ENCODE peak calls at places on chromosomes 5 and 9, in eight cellular contexts. S is sigmoid colon, N is heart left ventricle, D is uterus, R is A549, Z is adrenal gland, C is breast epithelium, J is endothelial cell of umbilical vein. A is an unnamed sample. For H3K9me3, the result is how much of the 10 kb centered on the place peaks cover.

GRCh38 chr9:112327718-112328450 is 5.5 kb downstream of the PTBP3 start:
- DNase-seq in S (no peak), N (no peak), Z (no peak), R (no peak), J (peak), D (no peak), C (no peak), A (no peak)

GRCh38 chr5:6766558-6767191 is 53.4 kb downstream of the TENT4A start:
- DNase-seq in J (peak), Z (peak), C (peak), R (peak), D (peak), N (peak), S (peak), A (peak)

GRCh38 chr9:74100042-74100441 is 397.1 kb upstream of the RORB start:
- DNase-seq in S (no peak), R (no peak), Z (no peak), J (no peak), C (no peak), D (no peak), N (no peak), A (no peak)

GRCh38 chr9:17669206-17669605 is 90.3 kb downstream of the SH3GL2 start:
- DNase-seq in S (no peak), R (no peak), D (no peak), Z (no peak), C (no peak), J (no peak), N (no peak), A (no peak)

GRCh38 chr5:27315541-27316282 is 277.3 kb upstream of the CDH9 start:
- DNase-seq in Z (no peak), N (no peak), R (no peak), D (no peak), J (no peak), C (no peak), S (no peak), A (no peak)

GRCh38 chr9:14303110-14303509 is 10.8 kb downstream of the NFIB start:
- DNase-seq in J (no peak), D (no peak), Z (no peak), N (no peak), R (no peak), S (no peak), C (no peak), A (no peak)

GRCh38 chr9:33288828-33289483 is 1.4 kb upstream of the NFX1 start:
- DNase-seq in S (peak), D (peak), R (no peak), N (peak), J (no peak), C (no peak), Z (peak), A (peak)

GRCh38 chr9:12166511-12166910 is 526.7 kb upstream of the TYRP1 start:
- DNase-seq in C (no peak), R (no peak), S (no peak), D (no peak), N (no peak), J (no peak), Z (no peak), A (no peak)

GRCh38 chr5:172106511-172107356 is 81.3 kb downstream of the STK10 start:
- DNase-seq in Z (peak), N (peak), J (peak), S (peak), D (peak), R (peak), C (no peak), A (no peak)

GRCh38 chr9:81578606-81579005 is 110.7 kb downstream of the TLE1 start:
- DNase-seq in N (no peak), J (no peak), R (no peak), Z (no peak), C (no peak), S (no peak), D (no peak), A (no peak)

GRCh38 chr9:120711841-120712538 is 2.3 kb downstream of the MEGF9 start:
- DNase-seq in D (no peak), N (no peak), J (no peak), Z (no peak), R (no peak), C (no peak), S (no peak), A (no peak)

GRCh38 chr5:143488372-143488771 is 84.9 kb upstream of the NR3C1 start:
- DNase-seq in S (no peak), R (no peak), J (no peak), Z (no peak), C (no peak), N (no peak), D (no peak), A (peak)

GRCh38 chr5:77087484-77088291 is 603 bp upstream of the ZBED3 start:
- DNase-seq in C (no peak), N (peak), R (no peak), Z (peak), S (no peak), D (no peak), J (peak), A (peak)

GRCh38 chr9:15276328-15276969 is 30.6 kb downstream of the TTC39B start:
- DNase-seq in D (no peak), J (no peak), Z (no peak), S (no peak), C (no peak), R (no peak), N (no peak), A (no peak)

GRCh38 chr9:107358867-107359440 is 75.9 kb downstream of the RAD23B start:
- DNase-seq in R (no peak), S (no peak), C (no peak), D (no peak), Z (peak), N (no peak), J (no peak), A (no peak)

GRCh38 chr9:71719585-71719984 is 48.7 kb downstream of the CEMIP2 start:
- DNase-seq in J (no peak), N (no peak), S (no peak), R (no peak), Z (no peak), D (no peak), C (no peak), A (no peak)

GRCh38 chr9:120265791-120266190 is 314.2 kb downstream of the CDK5RAP2 start:
- DNase-seq in C (no peak), D (no peak), R (no peak), S (no peak), N (peak), Z (no peak), J (no peak), A (peak)

GRCh38 chr5:91074615-91075014 is 308.5 kb downstream of the ARRDC3 start:
- DNase-seq in N (no peak), S (no peak), Z (no peak), D (no peak), J (no peak), R (no peak), C (no peak), A (no peak)

GRCh38 chr5:140242890-140243585 is 59.9 kb downstream of the PFDN1 start:
- DNase-seq in S (no peak), J (no peak), R (no peak), Z (peak), N (peak), C (no peak), D (peak), A (no peak)

GRCh38 chr5:140243855-140244254 is 59.0 kb downstream of the PFDN1 start:
- DNase-seq in N (no peak), C (no peak), D (no peak), J (no peak), Z (peak), R (no peak), S (peak), A (peak)

GRCh38 chr5:140240987-140241706 is 61.8 kb downstream of the PFDN1 start:
- DNase-seq in D (peak), J (peak), Z (peak), C (peak), S (peak), N (peak), R (peak), A (peak)

GRCh38 chr5:140239939-140240700 is 62.8 kb downstream of the PFDN1 start:
- DNase-seq in C (no peak), J (peak), Z (peak), S (peak), N (peak), D (peak), R (peak), A (peak)

GRCh38 chr5:140242099-140242498 is 60.8 kb downstream of the PFDN1 start:
- DNase-seq in R (no peak), C (no peak), Z (no peak), N (no peak), J (no peak), S (no peak), D (no peak), A (no peak)
- TF ChIP-seq CTCF in R (no peak), C (no peak), Z (no peak), N (no peak), J (no peak), S (no peak), D (no peak), A (peak)

DNA sequence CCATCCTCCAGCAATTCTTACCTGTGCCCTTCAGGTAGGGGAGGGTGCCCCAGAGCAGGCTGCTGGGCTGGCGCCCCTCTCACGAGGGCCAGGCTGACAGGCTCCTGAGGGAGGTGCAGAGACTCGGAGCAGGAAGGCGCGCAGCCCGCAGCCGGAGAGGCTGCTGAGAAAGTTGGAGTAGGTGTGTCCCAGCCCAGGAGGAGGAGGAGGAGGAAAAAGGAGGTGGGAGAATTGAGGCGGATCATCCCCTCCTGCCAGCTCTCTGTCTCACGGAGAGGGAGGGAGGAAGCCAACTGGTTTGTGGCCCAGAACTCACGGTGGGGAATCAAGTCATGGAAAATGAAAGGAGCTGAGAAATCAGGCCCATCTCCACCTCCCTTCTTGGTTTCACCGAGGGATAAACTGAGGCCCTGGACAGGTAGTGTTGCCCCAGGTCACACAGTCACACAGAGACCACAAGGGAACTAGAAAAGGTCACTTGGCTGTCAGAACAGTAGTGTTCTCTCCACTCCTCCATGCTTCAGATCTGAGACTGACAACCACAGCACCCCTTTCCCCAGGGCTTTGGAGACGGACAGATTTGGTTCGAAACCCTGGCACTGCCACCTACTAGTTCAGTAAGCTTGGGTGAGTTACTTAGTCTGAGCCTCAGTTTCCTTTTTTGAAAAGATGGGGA is at the start of gene FAT2:
- DNase-seq in Z (no peak), C (peak), R (no peak), N (no peak), J (no peak), D (no peak), S (no peak), A (no peak)
- TF ChIP-seq POLR2A in Z (no peak), C (no peak), R (no peak), N (no peak), J (no peak), D (no peak), S (no peak), A (no peak)

GRCh38 chr5:133698259-133698554 is 85.9 kb upstream of the FSTL4 start:
- DNase-seq in R (no peak), J (no peak), S (no peak), C (no peak), N (no peak), D (no peak), Z (no peak), A (no peak)
- H3K9me3 ChIP-seq in R (under half), J (under half), S (under half), C (under half), N (under half), D (under half), Z (under half), A (under half)

DNA sequence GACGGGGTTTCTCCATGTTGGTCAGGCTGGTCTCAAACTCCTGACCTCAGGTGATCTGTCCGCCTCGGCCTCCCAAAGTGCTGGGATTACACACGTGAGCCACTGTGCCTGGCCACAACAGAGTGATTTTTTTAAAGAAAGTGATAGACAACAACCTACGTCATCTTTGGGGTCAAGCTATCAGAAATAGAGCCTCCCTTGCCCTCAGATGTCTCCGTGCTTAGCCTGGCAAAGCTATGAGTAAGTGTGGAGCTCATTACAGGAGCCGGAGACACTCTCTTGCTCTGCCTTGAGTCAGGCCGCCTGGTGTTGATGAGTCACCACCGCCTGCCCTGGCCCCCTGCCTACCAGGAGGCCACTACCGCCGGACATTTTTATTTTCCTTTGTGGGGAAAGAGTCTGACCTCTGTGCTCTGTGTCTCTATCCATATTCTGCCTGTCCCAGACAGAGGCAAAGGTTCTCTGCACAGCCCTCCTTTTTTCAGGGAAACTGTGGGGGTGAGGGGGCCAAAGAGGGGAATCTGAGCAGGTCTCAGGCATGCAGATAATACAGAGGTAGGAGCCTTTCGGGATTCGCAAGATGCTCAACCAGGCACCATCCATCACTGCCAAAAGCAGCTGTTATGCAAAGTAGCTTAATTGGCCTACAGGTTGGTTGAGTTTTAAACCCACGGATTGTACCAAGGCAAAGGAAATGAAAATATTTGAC is 123.7 kb upstream of the CPEB4 start:
- DNase-seq in N (peak), Z (peak), R (peak), S (peak), D (peak), C (peak), J (peak), A (peak)
- TF ChIP-seq CTCF in N (no peak), Z (peak), R (no peak), S (no peak), D (no peak), C (no peak), J (no peak), A (no peak)

GRCh38 chr9:128702949-128703615 is 779 bp downstream of the PKN3 start:
- DNase-seq in C (no peak), J (peak), Z (no peak), S (peak), R (peak), N (no peak), D (peak), A (no peak)

GRCh38 chr9:128703616-128704355 is 1.5 kb downstream of the PKN3 start:
- DNase-seq in D (peak), C (no peak), R (no peak), S (peak), N (peak), Z (no peak), J (peak), A (no peak)

GRCh38 chr9:128704356-128704670 is 2.0 kb downstream of the PKN3 start:
- DNase-seq in J (no peak), Z (no peak), N (no peak), S (peak), D (no peak), C (no peak), R (no peak), A (no peak)

GRCh38 chr9:128705051-128705965 is 3.0 kb downstream of the PKN3 start:
- DNase-seq in Z (no peak), D (no peak), C (no peak), R (no peak), S (peak), N (no peak), J (no peak), A (no peak)

DNA sequence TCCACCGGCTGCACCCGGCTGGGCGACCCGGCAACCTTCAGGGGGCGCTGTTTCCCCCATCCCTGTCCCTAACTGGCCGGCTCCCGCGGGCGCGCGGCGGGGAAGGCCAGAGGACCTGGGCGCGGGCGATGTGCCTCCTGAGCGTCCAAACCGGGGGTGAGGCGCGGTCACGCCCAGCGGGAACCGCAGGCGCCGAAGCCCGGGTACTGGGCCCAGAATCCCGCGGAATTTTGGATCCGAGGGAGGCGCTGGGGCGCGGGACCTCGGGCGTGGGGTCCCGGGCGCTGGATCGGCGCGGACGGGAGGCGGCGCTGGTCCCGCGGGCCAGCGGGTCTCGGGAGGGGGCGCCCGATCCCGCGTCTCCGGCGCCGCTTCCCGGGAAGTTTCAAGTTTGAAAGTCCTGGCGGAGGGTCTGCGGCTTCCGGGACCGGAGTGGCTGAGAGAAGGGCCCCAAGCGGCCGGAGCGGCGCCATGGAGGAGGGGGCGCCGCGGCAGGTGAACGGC is at the start of gene PKN3:
- DNase-seq in C (peak), J (peak), D (peak), R (peak), N (peak), Z (peak), S (peak), A (peak)
- TF ChIP-seq POLR2A in C (no peak), J (peak), D (peak), R (peak), N (peak), Z (no peak), S (no peak), A (no peak)

GRCh38 chr5:174491265-174491664 is 233.1 kb upstream of the MSX2 start:
- DNase-seq in S (no peak), J (no peak), D (no peak), Z (no peak), N (no peak), C (no peak), R (no peak), A (no peak)

GRCh38 chr5:174489233-174489632 is 235.1 kb upstream of the MSX2 start:
- DNase-seq in S (no peak), Z (no peak), C (no peak), D (no peak), R (no peak), N (no peak), J (no peak), A (no peak)

GRCh38 chr5:174489920-174490597 is 234.3 kb upstream of the MSX2 start:
- DNase-seq in C (no peak), S (no peak), J (no peak), R (no peak), D (no peak), N (no peak), Z (no peak), A (no peak)

GRCh38 chr5:174491761-174492350 is 232.5 kb upstream of the MSX2 start:
- DNase-seq in C (no peak), R (no peak), Z (no peak), J (no peak), D (no peak), N (no peak), S (no peak), A (no peak)

DNA sequence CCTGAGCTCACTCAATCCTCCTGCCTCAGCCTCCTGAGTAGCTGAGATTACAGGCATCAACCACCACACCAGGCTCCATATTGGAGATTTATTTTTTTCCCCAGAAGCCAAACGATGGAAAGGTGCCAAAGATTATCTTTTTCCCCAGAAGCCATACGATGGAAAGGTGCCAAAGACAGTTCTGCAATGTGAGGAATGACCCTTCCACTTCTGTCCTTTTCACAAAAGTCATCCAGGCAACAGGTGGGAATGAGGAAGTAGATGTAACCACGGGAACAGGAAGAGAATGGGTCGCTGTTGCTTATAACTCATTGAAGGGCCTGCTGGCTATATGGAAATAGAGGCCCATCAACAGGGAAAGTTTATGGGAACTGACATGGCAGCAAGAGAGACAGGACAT is 233.7 kb upstream of the MSX2 start:
- DNase-seq in C (no peak), R (no peak), Z (no peak), S (no peak), N (no peak), D (no peak), J (no peak), A (no peak)
- H3K9me3 ChIP-seq in C (under half), R (under half), Z (under half), S (under half), N (under half), D (under half), J (under half), A (under half)

GRCh38 chr9:131403493-131403773 is 9.5 kb downstream of the PRRC2B start:
- DNase-seq in C (no peak), Z (no peak), N (no peak), D (no peak), R (no peak), S (no peak), J (no peak), A (no peak)

GRCh38 chr9:131400627-131401026 is 6.7 kb downstream of the PRRC2B start:
- DNase-seq in J (no peak), Z (no peak), N (no peak), S (no peak), D (no peak), R (no peak), C (no peak), A (no peak)

GRCh38 chr9:131399972-131400371 is 6.1 kb downstream of the PRRC2B start:
- DNase-seq in D (no peak), J (no peak), S (no peak), C (no peak), N (no peak), R (no peak), Z (no peak), A (no peak)

GRCh38 chr9:131402738-131403492 is 9.0 kb downstream of the PRRC2B start:
- DNase-seq in S (peak), D (peak), J (peak), C (peak), N (peak), Z (peak), R (peak), A (peak)

DNA sequence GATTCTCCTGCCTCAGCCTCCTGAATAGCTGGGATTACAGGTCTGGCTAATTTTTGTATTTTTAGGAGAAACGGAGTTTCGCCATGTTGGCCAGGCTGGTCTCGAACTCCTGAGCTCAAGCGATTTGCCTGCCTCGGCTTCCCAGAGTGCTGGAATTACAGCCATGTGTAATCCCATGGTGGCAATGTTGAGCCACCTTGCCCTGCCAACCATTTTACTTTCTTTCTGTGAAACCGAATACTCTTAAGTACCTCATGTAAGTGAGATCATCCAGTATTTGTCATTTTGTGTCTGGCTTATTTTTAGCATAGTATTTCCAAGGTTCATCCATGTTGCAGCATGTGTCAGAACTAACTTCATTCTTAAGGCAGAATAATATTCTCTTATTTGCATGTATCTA is 8.2 kb downstream of the PRRC2B start:
- DNase-seq in Z (no peak), N (no peak), R (no peak), S (no peak), J (no peak), D (no peak), C (no peak), A (peak)
- TF ChIP-seq CTCF in Z (no peak), N (no peak), R (no peak), S (no peak), J (no peak), D (no peak), C (no peak), A (no peak)